ENCODE peak calls at places on chromosomes 13 and 19, in nine cellular contexts. W is mammary epithelial cell; F is fibroblast of pulmonary artery; Q is AG09309; E is tibial artery; R is cardiac fibroblast; M is lower leg skin; I is GM12865; Z is CD8-positive, alpha-beta T cell. B is an unnamed sample.

GRCh38 chr13:48626726-48627451 is 26.8 kb upstream of the CYSLTR2 start:
- DNase-seq in M (no peak), I (no peak), R (no peak), Z (no peak), Q (no peak), E (no peak), W (no peak), F (peak; percentile 61), B (no peak)

GRCh38 chr19:47056416-47056815 is 8.0 kb upstream of the TMEM160 start:
- DNase-seq in R (no peak), E (no peak), I (no peak), M (no peak), Q (no peak), Z (no peak), F (no peak), W (no peak), B (no peak)

GRCh38 chr19:2476451-2477140 is 669 bp downstream of the GADD45B start:
- DNase-seq in I (peak; percentile 70), E (peak; percentile 56), M (no peak), F (peak; percentile 64), W (peak; percentile 49), Q (no peak), Z (peak; percentile 53), R (peak; percentile 73), B (no peak)

GRCh38 chr13:27578121-27579030 is 42.0 kb downstream of the LNX2 start:
- DNase-seq in Q (no peak), I (no peak), W (peak; percentile 88), Z (no peak), R (peak; percentile 81), M (no peak), F (peak; percentile 23), E (no peak), B (no peak)

GRCh38 chr19:35149463-35149862 is 5.1 kb upstream of the FXYD5 start:
- DNase-seq in Q (no peak), M (no peak), W (no peak), R (no peak), Z (no peak), F (no peak), I (no peak), E (no peak), B (no peak)

GRCh38 chr19:10279737-10280442 is 6.9 kb upstream of the ICAM4 start:
- DNase-seq in Q (no peak), F (no peak), M (no peak), W (no peak), R (no peak), I (no peak), E (no peak), Z (no peak), B (no peak)

GRCh38 chr19:33390908-33391630 is 17.6 kb downstream of the CEBPG start:
- DNase-seq in R (no peak), E (peak; percentile 22), F (no peak), W (no peak), Z (no peak), I (no peak), Q (no peak), M (no peak), B (no peak)

GRCh38 chr13:94620286-94620896 is 18.7 kb downstream of the GPR180 start:
- DNase-seq in E (no peak), Q (no peak), Z (no peak), F (peak; percentile 58), I (peak; percentile 59), M (no peak), W (peak; percentile 28), R (peak; percentile 56), B (no peak)

GRCh38 chr19:58440556-58440955 is 603 bp upstream of the ZNF132 start:
- DNase-seq in Q (no peak), M (no peak), I (no peak), Z (no peak), E (no peak), R (no peak), F (no peak), W (no peak), B (no peak)

GRCh38 chr19:12453495-12453894 is 12.7 kb upstream of the ZNF443 start:
- DNase-seq in W (peak; percentile 20), F (no peak), E (no peak), I (no peak), M (peak; percentile 17), R (no peak), Z (no peak), Q (no peak), B (no peak)

GRCh38 chr13:110444226-110444653 is 117.3 kb downstream of the RAB20 start:
- DNase-seq in I (peak; percentile 79), W (peak; percentile 54), M (no peak), E (no peak), Z (no peak), Q (no peak), F (peak; percentile 45), R (peak; percentile 76), B (no peak)

GRCh38 chr13:59665184-59665583 is 498.5 kb downstream of the DIAPH3 start:
- DNase-seq in I (no peak), E (no peak), F (no peak), Z (no peak), M (no peak), W (no peak), Q (no peak), R (no peak), B (no peak)

GRCh38 chr13:113747291-113747833 is 11.7 kb upstream of the TMEM255B start:
- DNase-seq in Z (no peak), F (no peak), I (no peak), W (no peak), M (no peak), E (no peak), Q (no peak), R (no peak), B (no peak)

GRCh38 chr19:36151144-36152051 is 849 bp downstream of the COX7A1 start:
- DNase-seq in Z (no peak), I (no peak), Q (no peak), W (no peak), F (peak; percentile 17), E (peak; percentile 76), M (peak; percentile 54), R (peak; percentile 42), B (no peak)

GRCh38 chr19:53988981-53989380 is 2.5 kb upstream of the CACNG6 start:
- DNase-seq in E (no peak), M (no peak), R (no peak), W (no peak), I (no peak), F (no peak), Z (no peak), Q (no peak), B (no peak)

GRCh38 chr19:18349524-18350128 is 9.2 kb downstream of the PGPEP1 start:
- DNase-seq in E (peak; percentile 48), I (peak; percentile 62), W (peak; percentile 39), M (no peak), Z (no peak), Q (peak; percentile 18), R (peak; percentile 75), F (peak; percentile 73), B (no peak)

GRCh38 chr13:31835932-31836331 is 96.6 kb downstream of the RXFP2 start:
- DNase-seq in R (peak; percentile 74), W (peak; percentile 64), M (no peak), E (no peak), I (no peak), Z (no peak), Q (peak; percentile 13), F (peak; percentile 27), B (no peak)

GRCh38 chr19:51318687-51319675 is 7.5 kb downstream of the IGLON5 start:
- DNase-seq in R (no peak), M (no peak), Z (no peak), E (no peak), F (no peak), W (no peak), Q (no peak), I (no peak), B (no peak)

GRCh38 chr19:17322854-17323253 is 11.8 kb downstream of the ANO8 start:
- DNase-seq in W (no peak), E (no peak), M (no peak), I (no peak), Z (no peak), F (no peak), Q (no peak), R (no peak), B (no peak)

GRCh38 chr19:1264801-1265610 is 4.1 kb upstream of the CIRBP start:
- DNase-seq in I (peak; percentile 75), M (no peak), E (peak; percentile 80), Z (no peak), R (peak; percentile 94), W (peak; percentile 84), F (peak; percentile 85), Q (no peak), B (no peak)
- H3K4me3 ChIP-seq in I (peak overlapping the region; percentile 5), M (no peak overlapping the region), E (peak overlapping the region; percentile 68), Z (no peak overlapping the region), R (no peak overlapping the region), W (no peak overlapping the region), F (no peak overlapping the region), Q (no peak overlapping the region), B (no peak overlapping the region)

GRCh38 chr19:45401815-45402468 is 2.9 kb downstream of the PPP1R13L start:
- DNase-seq in E (no peak), I (no peak), M (no peak), Q (no peak), F (peak; percentile 36), W (no peak), R (no peak), Z (no peak), B (no peak)

GRCh38 chr19:45402469-45403070 is 2.3 kb downstream of the PPP1R13L start:
- DNase-seq in M (peak; percentile 53), E (no peak), W (peak; percentile 78), Q (no peak), I (peak; percentile 54), Z (no peak), R (peak; percentile 38), F (no peak), B (no peak)

GRCh38 chr19:45404557-45405434 is at the start of gene PPP1R13L:
- DNase-seq in F (peak; percentile 85), R (peak; percentile 90), W (peak; percentile 94), E (peak; percentile 77), M (peak; percentile 86), I (peak; percentile 58), Q (no peak), Z (no peak), B (peak; percentile 37)

GRCh38 chr19:45403781-45404556 is 900 bp downstream of the PPP1R13L start:
- DNase-seq in I (peak; percentile 73), R (peak; percentile 54), F (peak; percentile 39), W (peak; percentile 60), M (peak; percentile 60), Z (no peak), E (peak; percentile 45), Q (no peak), B (peak; percentile 41)

GRCh38 chr19:45403272-45403671 is 1.6 kb downstream of the PPP1R13L start:
- DNase-seq in R (no peak), Z (no peak), I (no peak), M (no peak), F (no peak), E (no peak), Q (no peak), W (no peak), B (no peak)
- H3K4me3 ChIP-seq in R (no peak overlapping the region), Z (no peak overlapping the region), I (no peak overlapping the region), M (peak overlapping the region; percentile 61), F (peak overlapping the region; percentile 76), E (peak overlapping the region; percentile 64), Q (no peak overlapping the region), W (peak overlapping the region; percentile 92), B (no peak overlapping the region)

GRCh38 chr13:50075619-50076097 is 60.4 kb downstream of the KCNRG start:
- DNase-seq in M (no peak), E (no peak), R (peak; percentile 36), W (peak; percentile 38), Z (no peak), Q (no peak), I (peak; percentile 44), F (no peak), B (no peak)
- H3K4me3 ChIP-seq in M (no peak overlapping the region), E (peak overlapping the region; percentile 95), R (no peak overlapping the region), W (no peak overlapping the region), Z (no peak overlapping the region), Q (no peak overlapping the region), I (peak overlapping the region; percentile 30), F (no peak overlapping the region), B (no peak overlapping the region)

GRCh38 chr19:21587549-21587948 is 82.1 kb downstream of the ZNF429 start:
- DNase-seq in Q (no peak), M (no peak), Z (no peak), W (no peak), R (no peak), I (no peak), F (no peak), E (no peak), B (no peak)
- H3K4me3 ChIP-seq in Q (no peak overlapping the region), M (no peak overlapping the region), Z (no peak overlapping the region), W (no peak overlapping the region), R (no peak overlapping the region), I (no peak overlapping the region), F (no peak overlapping the region), E (no peak overlapping the region), B (peak overlapping the region; percentile 64)